ENCODE peak calls at places on chromosomes 1 and 21, in four cellular contexts. Q, Z, L and V are unnamed samples.

GRCh38 chr1:177969825-177970371 is at the start of gene SEC16B:
- DNase-seq in Q (no peak), Z (no peak), L (no peak), V (no peak)

GRCh38 chr1:1230656-1231399 is 973 bp downstream of the SDF4 start:
- DNase-seq in Q (no peak), Z (no peak), L (no peak), V (no peak)

GRCh38 chr1:247857986-247858356 is 984 bp downstream of the TRIM58 start:
- DNase-seq in Q (no peak), Z (no peak), L (no peak), V (no peak)

GRCh38 chr1:202113690-202114300 is 8.9 kb upstream of the GPR37L1 start:
- DNase-seq in Q (no peak), Z (no peak), L (no peak), V (no peak)

GRCh38 chr1:150563340-150564038 is 14.3 kb downstream of the ADAMTSL4 start:
- DNase-seq in Q (peak; percentile 82), Z (no peak), L (no peak), V (no peak)

GRCh38 chr1:3516481-3516869 is 62.0 kb downstream of the ARHGEF16 start:
- DNase-seq in Q (no peak), Z (no peak), L (no peak), V (no peak)

GRCh38 chr1:232508161-232508661 is 121.7 kb downstream of the SIPA1L2 start:
- DNase-seq in Q (no peak), Z (no peak), L (no peak), V (no peak)

GRCh38 chr1:218671573-218671972 is 326.4 kb downstream of the TGFB2 start:
- DNase-seq in Q (no peak), Z (no peak), L (no peak), V (no peak)

GRCh38 chr21:38716942-38717341 is 88.8 kb upstream of the ETS2 start:
- DNase-seq in Q (no peak), Z (no peak), L (no peak), V (no peak)

GRCh38 chr1:158163000-158163947 is 17.4 kb upstream of the CD1D start:
- DNase-seq in Q (no peak), Z (no peak), L (no peak), V (no peak)
- H3K4me1 ChIP-seq in Q (no peaks in the 10 kb centered on the region), Z (no peaks in the 10 kb centered on the region), L (no peaks in the 10 kb centered on the region), V (no peaks in the 10 kb centered on the region)

GRCh38 chr1:207847116-207847515 is 63.8 kb downstream of the CD34 start:
- DNase-seq in Q (no peak), Z (no peak), L (no peak), V (no peak)
- H3K4me1 ChIP-seq in Q (peaks cover 76% of the 10 kb centered on the region), Z (peaks cover 86% of the 10 kb centered on the region), L (peaks cover 25% of the 10 kb centered on the region), V (peaks cover 81% of the 10 kb centered on the region)

GRCh38 chr1:226679853-226680516 is 59.1 kb downstream of the ITPKB start:
- DNase-seq in Q (peak; percentile 66), Z (peak; percentile 85), L (no peak), V (peak; percentile 90)

GRCh38 chr1:226679303-226679702 is 59.8 kb downstream of the ITPKB start:
- DNase-seq in Q (no peak), Z (no peak), L (no peak), V (no peak)

GRCh38 chr1:226681652-226682493 is 57.2 kb downstream of the ITPKB start:
- DNase-seq in Q (no peak), Z (no peak), L (no peak), V (no peak)

GRCh38 chr1:226678701-226679100 is 60.4 kb downstream of the ITPKB start:
- DNase-seq in Q (peak; percentile 40), Z (no peak), L (no peak), V (no peak)

GRCh38 chr1:226680653-226681052 is 58.4 kb downstream of the ITPKB start:
- DNase-seq in Q (no peak), Z (no peak), L (no peak), V (no peak)
- H3K4me1 ChIP-seq in Q (peaks cover 100% of the 10 kb centered on the region), Z (peaks cover 81% of the 10 kb centered on the region), L (peaks cover 8% of the 10 kb centered on the region), V (peaks cover 53% of the 10 kb centered on the region)

GRCh38 chr21:44018813-44019567 is 6.9 kb downstream of the TRAPPC10 start:
- DNase-seq in Q (no peak), Z (no peak), L (no peak), V (no peak)

GRCh38 chr21:44019568-44019958 is 7.5 kb downstream of the TRAPPC10 start:
- DNase-seq in Q (no peak), Z (no peak), L (no peak), V (no peak)

GRCh38 chr21:44018127-44018526 is 6.0 kb downstream of the TRAPPC10 start:
- DNase-seq in Q (no peak), Z (no peak), L (no peak), V (no peak)

GRCh38 chr21:44020551-44020950 is 8.4 kb downstream of the TRAPPC10 start:
- DNase-seq in Q (no peak), Z (no peak), L (no peak), V (no peak)

DNA sequence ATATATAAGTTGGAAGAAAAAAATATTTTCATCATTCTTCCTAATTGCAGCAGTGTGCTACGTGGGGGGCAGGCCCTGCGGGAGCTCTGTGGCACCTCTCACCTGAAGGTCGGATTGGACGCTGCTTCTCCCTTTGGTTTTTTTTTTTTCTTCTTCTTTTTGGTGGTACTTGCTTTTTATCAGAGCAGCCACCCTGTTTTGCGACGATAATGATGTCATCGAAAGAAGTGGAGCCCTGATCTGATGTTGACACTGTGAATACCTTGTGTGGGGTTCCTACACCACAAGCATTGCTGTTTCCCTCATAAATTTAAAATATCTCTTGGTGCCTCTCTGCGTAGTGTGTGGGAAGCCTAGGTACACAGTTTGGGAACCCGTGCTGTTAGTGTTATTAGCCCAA is 5.5 kb downstream of the TRAPPC10 start:
- DNase-seq in Q (no peak), Z (no peak), L (no peak), V (no peak)
- H3K4me1 ChIP-seq in Q (peaks cover 90% of the 10 kb centered on the region), Z (peaks cover 72% of the 10 kb centered on the region), L (peaks cover 10% of the 10 kb centered on the region), V (peaks cover 26% of the 10 kb centered on the region)

GRCh38 chr1:40404670-40405462 is 31.3 kb downstream of the SMAP2 start:
- DNase-seq in Q (peak; percentile 75), Z (no peak), L (no peak), V (no peak)
- H3K4me1 ChIP-seq in Q (peaks cover 61% of the 10 kb centered on the region), Z (no peaks in the 10 kb centered on the region), L (peaks cover 3% of the 10 kb centered on the region), V (no peaks in the 10 kb centered on the region)

GRCh38 chr1:111591946-111592345 is 27.6 kb upstream of the RAP1A start:
- DNase-seq in Q (no peak), Z (no peak), L (no peak), V (no peak)

GRCh38 chr1:111595807-111596206 is 23.8 kb upstream of the RAP1A start:
- DNase-seq in Q (no peak), Z (no peak), L (no peak), V (no peak)

GRCh38 chr1:111594128-111594693 is 25.4 kb upstream of the RAP1A start:
- DNase-seq in Q (no peak), Z (no peak), L (no peak), V (no peak)

GRCh38 chr1:111593403-111594127 is 26.0 kb upstream of the RAP1A start:
- DNase-seq in Q (no peak), Z (no peak), L (no peak), V (no peak)

GRCh38 chr1:111592389-111593361 is 26.9 kb upstream of the RAP1A start:
- DNase-seq in Q (peak; percentile 73), Z (peak; percentile 86), L (peak; percentile 89), V (peak; percentile 75)
- H3K4me1 ChIP-seq in Q (peaks cover 68% of the 10 kb centered on the region), Z (peaks cover 25% of the 10 kb centered on the region), L (peaks cover 19% of the 10 kb centered on the region), V (peaks cover 10% of the 10 kb centered on the region)

GRCh38 chr1:17941396-17941795 is 166.2 kb upstream of the IGSF21 start:
- DNase-seq in Q (no peak), Z (no peak), L (no peak), V (no peak)
- H3K4me1 ChIP-seq in Q (no peaks in the 10 kb centered on the region), Z (no peaks in the 10 kb centered on the region), L (no peaks in the 10 kb centered on the region), V (no peaks in the 10 kb centered on the region)

DNA sequence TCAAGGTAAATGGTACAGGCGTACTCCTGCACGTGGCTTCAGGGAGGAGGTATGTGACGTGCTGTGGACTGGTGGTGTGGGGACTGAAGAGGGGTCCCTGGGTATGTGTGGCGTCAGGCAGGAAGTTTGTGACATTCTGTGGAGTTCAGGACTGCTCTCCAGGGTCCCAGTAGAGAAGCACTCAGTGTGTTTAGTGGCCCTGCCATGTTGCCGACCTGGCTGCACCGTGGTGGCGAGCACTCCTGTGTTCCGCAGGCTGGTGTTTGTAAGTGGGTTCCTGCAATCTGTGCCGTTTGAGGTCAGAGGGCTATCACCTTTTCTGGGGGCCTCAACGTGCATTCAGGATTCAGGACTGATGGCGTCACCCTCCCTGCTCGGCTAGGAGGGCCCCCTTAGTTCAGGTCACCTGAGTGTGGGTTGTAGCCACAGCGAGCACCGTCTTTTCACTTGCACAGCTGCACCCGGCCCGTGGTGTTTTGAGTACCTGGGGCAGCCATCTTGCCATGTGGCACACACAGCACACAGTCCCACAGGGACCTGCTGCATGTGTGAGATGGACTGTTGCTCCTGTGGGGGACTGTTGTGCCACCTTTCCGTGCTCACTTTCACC is 26.5 kb downstream of the SNAP47 start:
- DNase-seq in Q (no peak), Z (no peak), L (no peak), V (no peak)
- H3K4me1 ChIP-seq in Q (peaks cover 83% of the 10 kb centered on the region), Z (peaks cover 68% of the 10 kb centered on the region), L (peaks cover 18% of the 10 kb centered on the region), V (peaks cover 2% of the 10 kb centered on the region)

GRCh38 chr1:64942648-64943047 is 23.7 kb downstream of the JAK1 start:
- DNase-seq in Q (no peak), Z (no peak), L (no peak), V (no peak)

GRCh38 chr1:64940026-64940425 is 26.3 kb downstream of the JAK1 start:
- DNase-seq in Q (no peak), Z (no peak), L (no peak), V (no peak)

GRCh38 chr1:64941466-64942117 is 24.8 kb downstream of the JAK1 start:
- DNase-seq in Q (no peak), Z (no peak), L (no peak), V (no peak)

GRCh38 chr1:64944913-64945312 is 21.4 kb downstream of the JAK1 start:
- DNase-seq in Q (no peak), Z (no peak), L (no peak), V (no peak)

DNA sequence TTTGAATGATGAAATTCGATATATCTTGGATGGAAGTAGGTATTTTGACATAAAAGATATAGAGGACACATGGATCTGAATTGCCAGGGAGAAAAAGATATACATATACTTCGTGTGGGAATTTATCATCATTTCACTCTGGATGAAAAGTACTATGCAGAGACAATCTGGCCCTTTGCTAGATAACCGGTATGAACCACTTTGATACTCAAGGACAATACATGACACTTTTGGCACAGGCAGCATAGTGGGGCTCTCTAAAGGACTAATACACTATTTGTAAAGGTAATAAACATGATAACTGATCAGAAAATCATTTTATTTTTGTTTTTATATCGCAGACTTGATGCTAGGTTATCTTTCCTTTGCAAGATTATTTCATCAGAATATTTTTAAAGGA is 24.2 kb downstream of the JAK1 start:
- DNase-seq in Q (no peak), Z (no peak), L (no peak), V (no peak)
- H3K4me1 ChIP-seq in Q (peaks cover 73% of the 10 kb centered on the region), Z (peaks cover 81% of the 10 kb centered on the region), L (no peaks in the 10 kb centered on the region), V (peaks cover 36% of the 10 kb centered on the region)